ENCODE peak calls at places on chromosomes 1 and 21, in four cellular contexts. One of them, this sample, is unnamed.

GRCh38 chr1:224644553-224645154 is 28.5 kb downstream of the CNIH3 start:
- DNase-seq in neural crest cell: peak; percentile 60
- DNase-seq in stimulated activated CD8-positive, alpha-beta memory T cell treated with anti-CD3 and anti-CD28 coated beads, Interleukin-2, amount 100 ng/mL, for 1 hour: peak; percentile 24
- DNase-seq in kidney glomerular epithelial cell: peak; percentile 41
- DNase-seq in this sample: peak; percentile 47

GRCh38 chr1:185401019-185401418 is 84.0 kb upstream of the IVNS1ABP start:
- DNase-seq in neural crest cell: no peak
- DNase-seq in stimulated activated CD8-positive, alpha-beta memory T cell treated with anti-CD3 and anti-CD28 coated beads, Interleukin-2, amount 100 ng/mL, for 1 hour: no peak
- DNase-seq in kidney glomerular epithelial cell: no peak
- DNase-seq in this sample: no peak

GRCh38 chr1:1440941-1441888 is 5.7 kb downstream of the VWA1 start:
- DNase-seq in neural crest cell: peak; percentile 61
- DNase-seq in stimulated activated CD8-positive, alpha-beta memory T cell treated with anti-CD3 and anti-CD28 coated beads, Interleukin-2, amount 100 ng/mL, for 1 hour: peak; percentile 20
- DNase-seq in kidney glomerular epithelial cell: no peak
- DNase-seq in this sample: no peak

GRCh38 chr21:44737706-44738354 is 26.5 kb upstream of the TSPEAR start:
- DNase-seq in neural crest cell: no peak
- DNase-seq in stimulated activated CD8-positive, alpha-beta memory T cell treated with anti-CD3 and anti-CD28 coated beads, Interleukin-2, amount 100 ng/mL, for 1 hour: no peak
- DNase-seq in kidney glomerular epithelial cell: no peak
- DNase-seq in this sample: no peak

GRCh38 chr1:93681095-93681548 is 515 bp downstream of the BCAR3 start:
- DNase-seq in neural crest cell: no peak
- DNase-seq in stimulated activated CD8-positive, alpha-beta memory T cell treated with anti-CD3 and anti-CD28 coated beads, Interleukin-2, amount 100 ng/mL, for 1 hour: no peak
- DNase-seq in kidney glomerular epithelial cell: no peak
- DNase-seq in this sample: no peak

GRCh38 chr1:186775031-186775430 is 53.7 kb upstream of the PLA2G4A start:
- DNase-seq in neural crest cell: no peak
- DNase-seq in stimulated activated CD8-positive, alpha-beta memory T cell treated with anti-CD3 and anti-CD28 coated beads, Interleukin-2, amount 100 ng/mL, for 1 hour: no peak
- DNase-seq in kidney glomerular epithelial cell: no peak
- DNase-seq in this sample: no peak

GRCh38 chr1:213014642-213015041 is 1.0 kb downstream of the ANGEL2 start:
- DNase-seq in neural crest cell: no peak
- DNase-seq in stimulated activated CD8-positive, alpha-beta memory T cell treated with anti-CD3 and anti-CD28 coated beads, Interleukin-2, amount 100 ng/mL, for 1 hour: no peak
- DNase-seq in kidney glomerular epithelial cell: peak; percentile 37
- DNase-seq in this sample: no peak

GRCh38 chr1:22273686-22274681 is 131.1 kb upstream of the WNT4 start:
- DNase-seq in neural crest cell: no peak
- DNase-seq in stimulated activated CD8-positive, alpha-beta memory T cell treated with anti-CD3 and anti-CD28 coated beads, Interleukin-2, amount 100 ng/mL, for 1 hour: no peak
- DNase-seq in kidney glomerular epithelial cell: no peak
- DNase-seq in this sample: no peak

GRCh38 chr1:113137563-113137962 is 64.6 kb downstream of the LRIG2 start:
- DNase-seq in neural crest cell: no peak
- DNase-seq in stimulated activated CD8-positive, alpha-beta memory T cell treated with anti-CD3 and anti-CD28 coated beads, Interleukin-2, amount 100 ng/mL, for 1 hour: no peak
- DNase-seq in kidney glomerular epithelial cell: no peak
- DNase-seq in this sample: no peak

GRCh38 chr21:41816583-41817165 is 49.8 kb upstream of the RIPK4 start:
- DNase-seq in neural crest cell: peak; percentile 57
- DNase-seq in stimulated activated CD8-positive, alpha-beta memory T cell treated with anti-CD3 and anti-CD28 coated beads, Interleukin-2, amount 100 ng/mL, for 1 hour: no peak
- DNase-seq in kidney glomerular epithelial cell: peak; percentile 0
- DNase-seq in this sample: no peak

GRCh38 chr1:42966688-42967609 is 8.3 kb upstream of the SLC2A1 start:
- DNase-seq in neural crest cell: no peak
- DNase-seq in stimulated activated CD8-positive, alpha-beta memory T cell treated with anti-CD3 and anti-CD28 coated beads, Interleukin-2, amount 100 ng/mL, for 1 hour: no peak
- DNase-seq in kidney glomerular epithelial cell: peak; percentile 87
- DNase-seq in this sample: peak; percentile 90

GRCh38 chr1:218804014-218804785 is 369.5 kb upstream of the LYPLAL1 start:
- DNase-seq in neural crest cell: no peak
- DNase-seq in stimulated activated CD8-positive, alpha-beta memory T cell treated with anti-CD3 and anti-CD28 coated beads, Interleukin-2, amount 100 ng/mL, for 1 hour: no peak
- DNase-seq in kidney glomerular epithelial cell: no peak
- DNase-seq in this sample: peak; percentile 24

GRCh38 chr1:110390692-110391232 is at the start of gene SLC16A4:
- DNase-seq in neural crest cell: peak; percentile 11
- DNase-seq in stimulated activated CD8-positive, alpha-beta memory T cell treated with anti-CD3 and anti-CD28 coated beads, Interleukin-2, amount 100 ng/mL, for 1 hour: no peak
- DNase-seq in kidney glomerular epithelial cell: peak; percentile 41
- DNase-seq in this sample: no peak

GRCh38 chr1:218034464-218034863 is 250.6 kb upstream of the RRP15 start:
- DNase-seq in neural crest cell: peak; percentile 22
- DNase-seq in stimulated activated CD8-positive, alpha-beta memory T cell treated with anti-CD3 and anti-CD28 coated beads, Interleukin-2, amount 100 ng/mL, for 1 hour: no peak
- DNase-seq in kidney glomerular epithelial cell: no peak
- DNase-seq in this sample: no peak

GRCh38 chr1:16724718-16725438 is 15.4 kb upstream of the RNU1-4 start:
- DNase-seq in neural crest cell: no peak
- DNase-seq in stimulated activated CD8-positive, alpha-beta memory T cell treated with anti-CD3 and anti-CD28 coated beads, Interleukin-2, amount 100 ng/mL, for 1 hour: no peak
- DNase-seq in kidney glomerular epithelial cell: no peak
- DNase-seq in this sample: no peak

GRCh38 chr1:46008585-46008984 is 123.8 kb downstream of the PIK3R3 start:
- DNase-seq in neural crest cell: no peak
- DNase-seq in stimulated activated CD8-positive, alpha-beta memory T cell treated with anti-CD3 and anti-CD28 coated beads, Interleukin-2, amount 100 ng/mL, for 1 hour: no peak
- DNase-seq in kidney glomerular epithelial cell: no peak
- DNase-seq in this sample: no peak

GRCh38 chr1:205986291-205986690 is 16.9 kb downstream of the RAB7B start:
- DNase-seq in neural crest cell: no peak
- DNase-seq in stimulated activated CD8-positive, alpha-beta memory T cell treated with anti-CD3 and anti-CD28 coated beads, Interleukin-2, amount 100 ng/mL, for 1 hour: no peak
- DNase-seq in kidney glomerular epithelial cell: no peak
- DNase-seq in this sample: no peak

GRCh38 chr1:235946570-235946981 is 79.9 kb upstream of the LYST start:
- DNase-seq in neural crest cell: no peak
- DNase-seq in stimulated activated CD8-positive, alpha-beta memory T cell treated with anti-CD3 and anti-CD28 coated beads, Interleukin-2, amount 100 ng/mL, for 1 hour: no peak
- DNase-seq in kidney glomerular epithelial cell: no peak
- DNase-seq in this sample: no peak

GRCh38 chr1:21478356-21478755 is 30.9 kb upstream of the ALPL start:
- DNase-seq in neural crest cell: no peak
- DNase-seq in stimulated activated CD8-positive, alpha-beta memory T cell treated with anti-CD3 and anti-CD28 coated beads, Interleukin-2, amount 100 ng/mL, for 1 hour: no peak
- DNase-seq in kidney glomerular epithelial cell: no peak
- DNase-seq in this sample: no peak

GRCh38 chr1:181661569-181661968 is 178.3 kb downstream of the CACNA1E start:
- DNase-seq in neural crest cell: no peak
- DNase-seq in stimulated activated CD8-positive, alpha-beta memory T cell treated with anti-CD3 and anti-CD28 coated beads, Interleukin-2, amount 100 ng/mL, for 1 hour: no peak
- DNase-seq in kidney glomerular epithelial cell: no peak
- DNase-seq in this sample: no peak

GRCh38 chr1:212186427-212187207 is 98.6 kb upstream of the PPP2R5A start:
- DNase-seq in neural crest cell: no peak
- DNase-seq in stimulated activated CD8-positive, alpha-beta memory T cell treated with anti-CD3 and anti-CD28 coated beads, Interleukin-2, amount 100 ng/mL, for 1 hour: no peak
- DNase-seq in kidney glomerular epithelial cell: no peak
- DNase-seq in this sample: no peak

GRCh38 chr1:224745924-224746323 is 129.8 kb downstream of the CNIH3 start:
- DNase-seq in neural crest cell: no peak
- DNase-seq in stimulated activated CD8-positive, alpha-beta memory T cell treated with anti-CD3 and anti-CD28 coated beads, Interleukin-2, amount 100 ng/mL, for 1 hour: no peak
- DNase-seq in kidney glomerular epithelial cell: no peak
- DNase-seq in this sample: no peak

GRCh38 chr1:107821340-107821739 is 143.6 kb downstream of the VAV3 start:
- DNase-seq in neural crest cell: no peak
- DNase-seq in stimulated activated CD8-positive, alpha-beta memory T cell treated with anti-CD3 and anti-CD28 coated beads, Interleukin-2, amount 100 ng/mL, for 1 hour: no peak
- DNase-seq in kidney glomerular epithelial cell: no peak
- DNase-seq in this sample: no peak

GRCh38 chr1:224914292-224914900 is 15.1 kb upstream of the DNAH14 start:
- DNase-seq in neural crest cell: no peak
- DNase-seq in stimulated activated CD8-positive, alpha-beta memory T cell treated with anti-CD3 and anti-CD28 coated beads, Interleukin-2, amount 100 ng/mL, for 1 hour: no peak
- DNase-seq in kidney glomerular epithelial cell: no peak
- DNase-seq in this sample: no peak

GRCh38 chr1:54794401-54795099 is 6.6 kb downstream of the TTC22 start:
- DNase-seq in neural crest cell: no peak
- DNase-seq in stimulated activated CD8-positive, alpha-beta memory T cell treated with anti-CD3 and anti-CD28 coated beads, Interleukin-2, amount 100 ng/mL, for 1 hour: no peak
- DNase-seq in kidney glomerular epithelial cell: no peak
- DNase-seq in this sample: no peak

GRCh38 chr1:89363196-89363595 is 663 bp upstream of the GBP6 start:
- DNase-seq in neural crest cell: no peak
- DNase-seq in stimulated activated CD8-positive, alpha-beta memory T cell treated with anti-CD3 and anti-CD28 coated beads, Interleukin-2, amount 100 ng/mL, for 1 hour: no peak
- DNase-seq in kidney glomerular epithelial cell: peak; percentile 78
- DNase-seq in this sample: no peak

GRCh38 chr1:7014640-7014930 is 229.3 kb downstream of the CAMTA1 start:
- DNase-seq in neural crest cell: no peak
- DNase-seq in stimulated activated CD8-positive, alpha-beta memory T cell treated with anti-CD3 and anti-CD28 coated beads, Interleukin-2, amount 100 ng/mL, for 1 hour: no peak
- DNase-seq in kidney glomerular epithelial cell: no peak
- DNase-seq in this sample: no peak

GRCh38 chr1:58922302-58923089 is 138.6 kb upstream of the JUN start:
- DNase-seq in neural crest cell: no peak
- DNase-seq in stimulated activated CD8-positive, alpha-beta memory T cell treated with anti-CD3 and anti-CD28 coated beads, Interleukin-2, amount 100 ng/mL, for 1 hour: no peak
- DNase-seq in kidney glomerular epithelial cell: peak; percentile 24
- DNase-seq in this sample: no peak

GRCh38 chr1:231781887-231782286 is 155.3 kb downstream of the DISC1 start:
- DNase-seq in neural crest cell: no peak
- DNase-seq in stimulated activated CD8-positive, alpha-beta memory T cell treated with anti-CD3 and anti-CD28 coated beads, Interleukin-2, amount 100 ng/mL, for 1 hour: no peak
- DNase-seq in kidney glomerular epithelial cell: no peak
- DNase-seq in this sample: no peak

GRCh38 chr1:203672354-203672753 is 45.7 kb downstream of the ATP2B4 start:
- DNase-seq in neural crest cell: peak; percentile 23
- DNase-seq in stimulated activated CD8-positive, alpha-beta memory T cell treated with anti-CD3 and anti-CD28 coated beads, Interleukin-2, amount 100 ng/mL, for 1 hour: no peak
- DNase-seq in kidney glomerular epithelial cell: no peak
- DNase-seq in this sample: no peak

GRCh38 chr21:42169758-42170157 is 49.2 kb upstream of the ABCG1 start:
- DNase-seq in neural crest cell: no peak
- DNase-seq in stimulated activated CD8-positive, alpha-beta memory T cell treated with anti-CD3 and anti-CD28 coated beads, Interleukin-2, amount 100 ng/mL, for 1 hour: no peak
- DNase-seq in kidney glomerular epithelial cell: no peak
- DNase-seq in this sample: no peak

GRCh38 chr1:156241311-156241811 is 623 bp upstream of the BGLAP start:
- DNase-seq in neural crest cell: no peak
- DNase-seq in stimulated activated CD8-positive, alpha-beta memory T cell treated with anti-CD3 and anti-CD28 coated beads, Interleukin-2, amount 100 ng/mL, for 1 hour: no peak
- DNase-seq in kidney glomerular epithelial cell: no peak
- DNase-seq in this sample: no peak

GRCh38 chr1:219310181-219310728 is 136.6 kb downstream of the LYPLAL1 start:
- DNase-seq in neural crest cell: no peak
- DNase-seq in stimulated activated CD8-positive, alpha-beta memory T cell treated with anti-CD3 and anti-CD28 coated beads, Interleukin-2, amount 100 ng/mL, for 1 hour: no peak
- DNase-seq in kidney glomerular epithelial cell: no peak
- DNase-seq in this sample: peak; percentile 44

GRCh38 chr1:216071227-216071626 is 352.0 kb downstream of the USH2A start:
- DNase-seq in neural crest cell: no peak
- DNase-seq in stimulated activated CD8-positive, alpha-beta memory T cell treated with anti-CD3 and anti-CD28 coated beads, Interleukin-2, amount 100 ng/mL, for 1 hour: no peak
- DNase-seq in kidney glomerular epithelial cell: no peak
- DNase-seq in this sample: no peak

GRCh38 chr21:45828580-45829565 is 152.7 kb upstream of the COL6A1 start:
- DNase-seq in neural crest cell: no peak
- DNase-seq in stimulated activated CD8-positive, alpha-beta memory T cell treated with anti-CD3 and anti-CD28 coated beads, Interleukin-2, amount 100 ng/mL, for 1 hour: no peak
- DNase-seq in kidney glomerular epithelial cell: no peak
- DNase-seq in this sample: no peak

GRCh38 chr1:202588644-202589189 is 121.5 kb downstream of the SYT2 start:
- DNase-seq in neural crest cell: no peak
- DNase-seq in stimulated activated CD8-positive, alpha-beta memory T cell treated with anti-CD3 and anti-CD28 coated beads, Interleukin-2, amount 100 ng/mL, for 1 hour: no peak
- DNase-seq in kidney glomerular epithelial cell: no peak
- DNase-seq in this sample: peak; percentile 34

GRCh38 chr1:197178998-197179397 is 32.5 kb upstream of the ASPM start:
- DNase-seq in neural crest cell: no peak
- DNase-seq in stimulated activated CD8-positive, alpha-beta memory T cell treated with anti-CD3 and anti-CD28 coated beads, Interleukin-2, amount 100 ng/mL, for 1 hour: no peak
- DNase-seq in kidney glomerular epithelial cell: peak; percentile 50
- DNase-seq in this sample: no peak

This sample was measured in HCT116.